ENCODE peak calls at places on chromosome 20, in ten cellular contexts. One of them, this sample, is unnamed.
A peak's percentile ranks its signal among the peaks of the same experiment; 100 is the strongest.

GRCh38 chr20:34639755-34640222 is 37.1 kb downstream of the PIGU start:
- DNase-seq in NAMALWA: no peak
- DNase-seq in CD8-positive, alpha-beta T cell: no peak
- DNase-seq in head of caudate nucleus: no peak
- DNase-seq in stimulated activated CD4-positive, alpha-beta T cell treated with anti-CD3 and anti-CD28 coated beads, Interleukin-4, amount 100 ng/mL, for 1 hour: no peak
- DNase-seq in nephron progenitor cell: no peak
- DNase-seq in IMR-90: no peak
- DNase-seq in H54: no peak
- DNase-seq in left colon: peak; percentile 90
- DNase-seq in NCI-H2171: peak; percentile 87
- DNase-seq in this sample: no peak

GRCh38 chr20:45470262-45470931 is 844 bp downstream of the WFDC2 start:
- DNase-seq in CD8-positive, alpha-beta T cell: no peak
- DNase-seq in nephron progenitor cell: peak; percentile 72
- DNase-seq in head of caudate nucleus: no peak
- DNase-seq in left colon: peak; percentile 77
- DNase-seq in IMR-90: no peak
- DNase-seq in NAMALWA: no peak
- DNase-seq in NCI-H2171: peak; percentile 4
- DNase-seq in H54: no peak
- DNase-seq in stimulated activated CD4-positive, alpha-beta T cell treated with anti-CD3 and anti-CD28 coated beads, Interleukin-4, amount 100 ng/mL, for 1 hour: peak; percentile 17
- DNase-seq in this sample: peak; percentile 40

GRCh38 chr20:58647814-58648501 is 3.1 kb upstream of the STX16 start:
- DNase-seq in nephron progenitor cell: no peak
- DNase-seq in IMR-90: peak; percentile 82
- DNase-seq in NAMALWA: no peak
- DNase-seq in NCI-H2171: no peak
- DNase-seq in head of caudate nucleus: no peak
- DNase-seq in left colon: no peak
- DNase-seq in CD8-positive, alpha-beta T cell: no peak
- DNase-seq in stimulated activated CD4-positive, alpha-beta T cell treated with anti-CD3 and anti-CD28 coated beads, Interleukin-4, amount 100 ng/mL, for 1 hour: no peak
- DNase-seq in H54: peak; percentile 95
- DNase-seq in this sample: no peak

GRCh38 chr20:433300-433975 is 25.3 kb downstream of the RBCK1 start:
- DNase-seq in head of caudate nucleus: no peak
- DNase-seq in NCI-H2171: no peak
- DNase-seq in H54: no peak
- DNase-seq in nephron progenitor cell: no peak
- DNase-seq in NAMALWA: no peak
- DNase-seq in left colon: no peak
- DNase-seq in IMR-90: no peak
- DNase-seq in stimulated activated CD4-positive, alpha-beta T cell treated with anti-CD3 and anti-CD28 coated beads, Interleukin-4, amount 100 ng/mL, for 1 hour: peak; percentile 47
- DNase-seq in CD8-positive, alpha-beta T cell: peak; percentile 70
- DNase-seq in this sample: no peak

GRCh38 chr20:5529331-5530142 is 212.8 kb upstream of the PROKR2 start:
- DNase-seq in left colon: peak; percentile 96
- DNase-seq in CD8-positive, alpha-beta T cell: peak; percentile 82
- DNase-seq in NCI-H2171: peak; percentile 94
- DNase-seq in stimulated activated CD4-positive, alpha-beta T cell treated with anti-CD3 and anti-CD28 coated beads, Interleukin-4, amount 100 ng/mL, for 1 hour: peak; percentile 88
- DNase-seq in IMR-90: peak; percentile 56
- DNase-seq in nephron progenitor cell: peak; percentile 80
- DNase-seq in NAMALWA: peak; percentile 91
- DNase-seq in H54: peak; percentile 53
- DNase-seq in head of caudate nucleus: peak; percentile 84
- DNase-seq in this sample: peak; percentile 63

GRCh38 chr20:40632346-40632976 is 56.6 kb downstream of the MAFB start:
- DNase-seq in NCI-H2171: no peak
- DNase-seq in IMR-90: no peak
- DNase-seq in NAMALWA: no peak
- DNase-seq in nephron progenitor cell: no peak
- DNase-seq in left colon: no peak
- DNase-seq in head of caudate nucleus: no peak
- DNase-seq in CD8-positive, alpha-beta T cell: no peak
- DNase-seq in H54: no peak
- DNase-seq in stimulated activated CD4-positive, alpha-beta T cell treated with anti-CD3 and anti-CD28 coated beads, Interleukin-4, amount 100 ng/mL, for 1 hour: no peak
- DNase-seq in this sample: no peak

GRCh38 chr20:58630063-58630462 is 21.0 kb upstream of the STX16 start:
- DNase-seq in head of caudate nucleus: no peak
- DNase-seq in CD8-positive, alpha-beta T cell: no peak
- DNase-seq in H54: peak; percentile 47
- DNase-seq in nephron progenitor cell: no peak
- DNase-seq in IMR-90: peak; percentile 47
- DNase-seq in stimulated activated CD4-positive, alpha-beta T cell treated with anti-CD3 and anti-CD28 coated beads, Interleukin-4, amount 100 ng/mL, for 1 hour: no peak
- DNase-seq in NCI-H2171: no peak
- DNase-seq in left colon: no peak
- DNase-seq in NAMALWA: no peak
- DNase-seq in this sample: no peak

GRCh38 chr20:33444797-33445560 is 1.4 kb upstream of the SNTA1 start:
- DNase-seq in nephron progenitor cell: no peak
- DNase-seq in stimulated activated CD4-positive, alpha-beta T cell treated with anti-CD3 and anti-CD28 coated beads, Interleukin-4, amount 100 ng/mL, for 1 hour: peak; percentile 16
- DNase-seq in left colon: peak; percentile 51
- DNase-seq in NAMALWA: peak; percentile 51
- DNase-seq in NCI-H2171: no peak
- DNase-seq in CD8-positive, alpha-beta T cell: peak; percentile 36
- DNase-seq in H54: no peak
- DNase-seq in IMR-90: no peak
- DNase-seq in head of caudate nucleus: no peak
- DNase-seq in this sample: no peak

GRCh38 chr20:56483970-56484369 is 15.5 kb downstream of the RTF2 start:
- DNase-seq in nephron progenitor cell: no peak
- DNase-seq in H54: no peak
- DNase-seq in CD8-positive, alpha-beta T cell: no peak
- DNase-seq in IMR-90: no peak
- DNase-seq in stimulated activated CD4-positive, alpha-beta T cell treated with anti-CD3 and anti-CD28 coated beads, Interleukin-4, amount 100 ng/mL, for 1 hour: no peak
- DNase-seq in left colon: no peak
- DNase-seq in head of caudate nucleus: no peak
- DNase-seq in NCI-H2171: no peak
- DNase-seq in NAMALWA: no peak
- DNase-seq in this sample: no peak

GRCh38 chr20:56393133-56393472 is 658 bp downstream of the CSTF1 start:
- DNase-seq in NCI-H2171: peak; percentile 24
- DNase-seq in NAMALWA: peak; percentile 50
- DNase-seq in left colon: no peak
- DNase-seq in CD8-positive, alpha-beta T cell: no peak
- DNase-seq in H54: no peak
- DNase-seq in head of caudate nucleus: no peak
- DNase-seq in nephron progenitor cell: no peak
- DNase-seq in IMR-90: no peak
- DNase-seq in stimulated activated CD4-positive, alpha-beta T cell treated with anti-CD3 and anti-CD28 coated beads, Interleukin-4, amount 100 ng/mL, for 1 hour: no peak
- DNase-seq in this sample: no peak